ENCODE peak calls at places on chromosomes 16 and 17, in ten cellular contexts. N is NCI-H1436; K is RWPE1; V is NCI-H1417 treated with DMSO at 0.1 percent for 48 hours; A is left cardiac atrium; G is NCI-H1092; U is left colon; B is central memory CD4-positive, alpha-beta T cell; Z is B cell; Y is activated effector memory CD4-positive, alpha-beta T cell treated with anti-CD3 and anti-CD28 coated beads, Interleukin-2, amount 50 U/mL, for 16 hours. O is an unnamed sample.

GRCh38 chr16:57167951-57168350 is 17.9 kb downstream of the PSME3IP1 start:
- DNase-seq in N (peak), K (peak), V (no peak), A (no peak), G (no peak), U (no peak), B (peak), Z (no peak), Y (no peak), O (peak)

GRCh38 chr16:89696598-89697128 is 4.8 kb downstream of the SPATA2L start:
- DNase-seq in N (no peak), K (no peak), V (no peak), A (peak), G (no peak), U (no peak), B (peak), Z (no peak), Y (peak), O (peak)

GRCh38 chr17:43719578-43719977 is 39.0 kb downstream of the SOST start:
- DNase-seq in N (no peak), K (no peak), V (no peak), A (no peak), G (no peak), U (no peak), B (no peak), Z (no peak), Y (no peak), O (no peak)

GRCh38 chr16:68756250-68757051 is 19.4 kb downstream of the CDH1 start:
- DNase-seq in N (peak), K (peak), V (no peak), A (no peak), G (no peak), U (peak), B (no peak), Z (peak), Y (peak), O (peak)

GRCh38 chr16:64196444-64196843 is 925.4 kb downstream of the CDH11 start:
- DNase-seq in N (no peak), K (no peak), V (no peak), A (no peak), G (no peak), U (no peak), B (no peak), Z (no peak), Y (no peak), O (no peak)

GRCh38 chr16:75555213-75555706 is 792 bp downstream of the TMEM231 start:
- DNase-seq in N (peak), K (peak), V (no peak), A (peak), G (peak), U (peak), B (no peak), Z (no peak), Y (no peak), O (peak)

GRCh38 chr17:42183741-42184711 is 1.2 kb downstream of the HCRT start:
- DNase-seq in N (peak), K (no peak), V (no peak), A (peak), G (peak), U (peak), B (peak), Z (peak), Y (peak), O (peak)

GRCh38 chr16:27792486-27793275 is 242.7 kb downstream of the KATNIP start:
- DNase-seq in N (no peak), K (no peak), V (no peak), A (no peak), G (no peak), U (no peak), B (no peak), Z (no peak), Y (no peak), O (no peak)

GRCh38 chr17:10612957-10613744 is 44.0 kb downstream of the MYH3 start:
- DNase-seq in N (no peak), K (no peak), V (no peak), A (no peak), G (no peak), U (no peak), B (no peak), Z (no peak), Y (no peak), O (no peak)

GRCh38 chr16:72928089-72928981 is 119.6 kb downstream of the ZFHX3 start:
- DNase-seq in N (no peak), K (peak), V (no peak), A (no peak), G (no peak), U (no peak), B (no peak), Z (no peak), Y (peak), O (no peak)

GRCh38 chr17:77465358-77466041 is 324.7 kb downstream of the SEC14L1 start:
- DNase-seq in N (no peak), K (no peak), V (no peak), A (peak), G (no peak), U (peak), B (peak), Z (peak), Y (peak), O (peak)

GRCh38 chr17:63993368-63993990 is 4.7 kb upstream of the PRR29 start:
- DNase-seq in N (no peak), K (no peak), V (no peak), A (no peak), G (no peak), U (no peak), B (peak), Z (no peak), Y (peak), O (no peak)

GRCh38 chr17:49180303-49180702 is 30.1 kb downstream of the GNGT2 start:
- DNase-seq in N (peak), K (peak), V (no peak), A (peak), G (peak), U (peak), B (peak), Z (peak), Y (peak), O (peak)

GRCh38 chr16:81237282-81237681 is 1.2 kb upstream of the BCO1 start:
- DNase-seq in N (no peak), K (no peak), V (no peak), A (peak), G (peak), U (peak), B (no peak), Z (no peak), Y (no peak), O (no peak)

GRCh38 chr17:68437979-68438877 is 19.1 kb downstream of the WIPI1 start:
- DNase-seq in N (no peak), K (no peak), V (no peak), A (peak), G (no peak), U (peak), B (peak), Z (no peak), Y (peak), O (peak)

GRCh38 chr16:11233727-11234376 is 22.2 kb downstream of the SOCS1 start:
- DNase-seq in N (no peak), K (no peak), V (no peak), A (no peak), G (no peak), U (no peak), B (no peak), Z (no peak), Y (peak), O (no peak)

GRCh38 chr17:62652251-62653001 is 25.0 kb downstream of the MRC2 start:
- DNase-seq in N (peak), K (no peak), V (peak), A (peak), G (peak), U (peak), B (peak), Z (peak), Y (peak), O (peak)

GRCh38 chr17:60744355-60744958 is 66.8 kb downstream of the BCAS3 start:
- DNase-seq in N (no peak), K (no peak), V (no peak), A (no peak), G (no peak), U (no peak), B (no peak), Z (no peak), Y (no peak), O (no peak)

GRCh38 chr17:47280072-47280811 is 26.6 kb downstream of the ITGB3 start:
- DNase-seq in N (no peak), K (no peak), V (no peak), A (no peak), G (no peak), U (no peak), B (no peak), Z (no peak), Y (no peak), O (no peak)

GRCh38 chr17:2853722-2854580 is 57.7 kb downstream of the RAP1GAP2 start:
- DNase-seq in N (peak), K (peak), V (no peak), A (peak), G (no peak), U (peak), B (no peak), Z (no peak), Y (peak), O (no peak)

GRCh38 chr17:75367312-75367711 is 38.2 kb downstream of the GRB2 start:
- DNase-seq in N (no peak), K (peak), V (no peak), A (no peak), G (no peak), U (no peak), B (no peak), Z (no peak), Y (no peak), O (no peak)

GRCh38 chr17:44776628-44777393 is 18.0 kb downstream of the ADAM11 start:
- DNase-seq in N (peak), K (no peak), V (no peak), A (no peak), G (no peak), U (no peak), B (no peak), Z (no peak), Y (no peak), O (no peak)

GRCh38 chr17:39533891-39534290 is 72.6 kb downstream of the CDK12 start:
- DNase-seq in N (no peak), K (no peak), V (no peak), A (no peak), G (no peak), U (no peak), B (no peak), Z (no peak), Y (no peak), O (no peak)

GRCh38 chr17:32863559-32863958 is 13.4 kb downstream of the MYO1D start:
- DNase-seq in N (peak), K (no peak), V (no peak), A (no peak), G (no peak), U (no peak), B (no peak), Z (no peak), Y (no peak), O (no peak)

GRCh38 chr17:80163315-80163714 is 6.5 kb upstream of the CARD14 start:
- DNase-seq in N (no peak), K (no peak), V (no peak), A (no peak), G (no peak), U (no peak), B (no peak), Z (no peak), Y (no peak), O (no peak)

GRCh38 chr16:80427800-80428199 is 113.0 kb upstream of the DYNLRB2 start:
- DNase-seq in N (no peak), K (no peak), V (no peak), A (no peak), G (no peak), U (no peak), B (no peak), Z (no peak), Y (no peak), O (no peak)

GRCh38 chr17:11772031-11772430 is 173.8 kb downstream of the DNAH9 start:
- DNase-seq in N (no peak), K (no peak), V (no peak), A (no peak), G (no peak), U (no peak), B (no peak), Z (no peak), Y (no peak), O (no peak)

GRCh38 chr17:81251091-81251942 is 12.2 kb downstream of the NDUFAF8 start:
- DNase-seq in N (peak), K (no peak), V (peak), A (no peak), G (peak), U (peak), B (no peak), Z (no peak), Y (no peak), O (no peak)

GRCh38 chr16:17474572-17474971 is 3.8 kb upstream of the XYLT1 start:
- DNase-seq in N (no peak), K (no peak), V (no peak), A (no peak), G (no peak), U (no peak), B (no peak), Z (peak), Y (no peak), O (no peak)

GRCh38 chr17:58679263-58680037 is 12.4 kb downstream of the TEX14 start:
- DNase-seq in N (peak), K (peak), V (no peak), A (no peak), G (no peak), U (no peak), B (no peak), Z (no peak), Y (no peak), O (no peak)

GRCh38 chr17:27343294-27343693 is 49.4 kb downstream of the WSB1 start:
- DNase-seq in N (no peak), K (no peak), V (no peak), A (no peak), G (no peak), U (no peak), B (no peak), Z (no peak), Y (no peak), O (no peak)

GRCh38 chr17:42049834-42050359 is 504 bp downstream of the C17orf113 start:
- DNase-seq in N (no peak), K (no peak), V (no peak), A (no peak), G (no peak), U (no peak), B (no peak), Z (no peak), Y (no peak), O (no peak)

GRCh38 chr17:21452377-21453143 is 76.4 kb downstream of the KCNJ12 start:
- DNase-seq in N (no peak), K (peak), V (no peak), A (peak), G (no peak), U (peak), B (peak), Z (no peak), Y (peak), O (no peak)

GRCh38 chr17:46025510-46025909 is 26.5 kb downstream of the STH start:
- DNase-seq in N (no peak), K (no peak), V (no peak), A (no peak), G (no peak), U (no peak), B (no peak), Z (no peak), Y (no peak), O (no peak)

GRCh38 chr17:6639651-6640535 is 618 bp downstream of the KIAA0753 start:
- DNase-seq in N (no peak), K (peak), V (no peak), A (peak), G (no peak), U (peak), B (no peak), Z (no peak), Y (peak), O (no peak)

GRCh38 chr16:19718624-19718965 is 524 bp downstream of the IQCK start:
- DNase-seq in N (no peak), K (peak), V (no peak), A (no peak), G (no peak), U (no peak), B (no peak), Z (no peak), Y (no peak), O (no peak)

O was measured in GM13976.